ENCODE peak calls at places on chromosomes 13 and 19, in ten cellular contexts. N is iPS-NIHi11, Z is activated B cell treated with CpG ODN at 0.5 μM for 24 hours, G is myocyte, X is EL, T is right lobe of liver, O is thoracic aorta, R is fibroblast of pulmonary artery, C is NCI-H774, H is posterior cingulate gyrus. F is an unnamed sample.

GRCh38 chr19:53076984-53077383 is 26.2 kb downstream of the ZNF160 start:
- DNase-seq in X (peak), N (peak), C (no peak), G (no peak), R (peak), O (no peak), T (no peak), H (peak), Z (no peak), F (peak)

GRCh38 chr13:44934724-44935123 is 54.5 kb downstream of the NUFIP1 start:
- DNase-seq in H (no peak), N (no peak), Z (no peak), G (peak), C (no peak), X (peak), O (no peak), T (no peak), R (peak), F (no peak)

GRCh38 chr19:54186934-54187381 is 2.4 kb downstream of the MBOAT7 start:
- DNase-seq in C (no peak), N (no peak), Z (no peak), X (no peak), T (no peak), R (no peak), G (no peak), H (no peak), O (no peak), F (peak)

GRCh38 chr19:55471266-55471665 is 5.2 kb upstream of the ZNF628 start:
- DNase-seq in O (no peak), X (no peak), Z (no peak), T (no peak), G (no peak), H (no peak), N (no peak), C (no peak), R (no peak), F (no peak)

GRCh38 chr13:23979361-23980159 is 82.3 kb upstream of the C1QTNF9B start:
- DNase-seq in T (peak), H (peak), C (no peak), Z (peak), N (peak), O (peak), X (peak), R (peak), G (peak), F (peak)

GRCh38 chr19:49590971-49591730 is at the start of gene PRR12:
- DNase-seq in Z (peak), H (peak), O (no peak), G (peak), C (peak), X (peak), T (peak), N (peak), R (peak), F (peak)

GRCh38 chr13:101523732-101524131 is 71.3 kb downstream of the ITGBL1 start:
- DNase-seq in G (peak), R (peak), N (no peak), Z (no peak), O (peak), C (no peak), X (peak), H (no peak), T (no peak), F (no peak)

GRCh38 chr19:35249848-35250711 is 1.3 kb downstream of the LSR start:
- DNase-seq in H (no peak), T (peak), Z (no peak), G (no peak), N (no peak), O (no peak), X (no peak), R (no peak), C (peak), F (peak)

GRCh38 chr13:37716395-37716794 is 117.8 kb upstream of the POSTN start:
- DNase-seq in T (no peak), R (peak), H (no peak), N (no peak), O (no peak), C (no peak), G (no peak), Z (no peak), X (peak), F (no peak)